ENCODE peak calls at places on chromosomes 13 and 19, in seven cellular contexts. X is DMS153; K is left lung; F is H54; C is CD4-positive, CD25-positive, alpha-beta regulatory T cell; G is choroid plexus epithelial cell; Q is MCF 10A. H is an unnamed sample.

GRCh38 chr13:45681101-45681500 is 21.0 kb upstream of the CBY2 start:
- DNase-seq in X (no peak), K (no peak), F (no peak), C (no peak), G (no peak), Q (no peak), H (no peak)

GRCh38 chr13:49444517-49445395 is 682 bp downstream of the SETDB2 start:
- DNase-seq in X (no peak), K (no peak), F (no peak), C (peak), G (peak), Q (peak), H (peak)

GRCh38 chr13:110396913-110397379 is 89.9 kb downstream of the COL4A2 start:
- DNase-seq in X (no peak), K (no peak), F (peak), C (no peak), G (peak), Q (peak), H (no peak)

GRCh38 chr13:106530907-106531520 is 4.4 kb downstream of the EFNB2 start:
- DNase-seq in X (no peak), K (no peak), F (no peak), C (no peak), G (peak), Q (no peak), H (no peak)

GRCh38 chr19:2291185-2291751 is 9.3 kb upstream of the PEAK3 start:
- DNase-seq in X (no peak), K (peak), F (no peak), C (no peak), G (no peak), Q (no peak), H (no peak)

GRCh38 chr19:17755977-17756670 is 4.8 kb downstream of the FCHO1 start:
- DNase-seq in X (peak), K (no peak), F (no peak), C (peak), G (peak), Q (no peak), H (peak)

GRCh38 chr13:45341799-45342584 is 1.0 kb upstream of the TPT1 start:
- DNase-seq in X (no peak), K (no peak), F (peak), C (no peak), G (peak), Q (peak), H (no peak)

GRCh38 chr19:47503130-47503822 is 11.6 kb downstream of the NAPA start:
- DNase-seq in X (no peak), K (peak), F (no peak), C (no peak), G (no peak), Q (no peak), H (no peak)

GRCh38 chr19:51959791-51960190 is 26.8 kb downstream of the ZNF350 start:
- DNase-seq in X (no peak), K (no peak), F (no peak), C (no peak), G (peak), Q (no peak), H (no peak)

GRCh38 chr19:1566392-1567115 is 1.6 kb downstream of the MEX3D start:
- DNase-seq in X (no peak), K (peak), F (peak), C (no peak), G (peak), Q (peak), H (peak)

GRCh38 chr13:80278706-80279105 is 62.2 kb downstream of the SPRY2 start:
- DNase-seq in X (no peak), K (peak), F (no peak), C (no peak), G (no peak), Q (no peak), H (no peak)

GRCh38 chr19:31054430-31054829 is 294.8 kb downstream of the TSHZ3 start:
- DNase-seq in X (no peak), K (no peak), F (peak), C (no peak), G (peak), Q (peak), H (no peak)

GRCh38 chr13:103876571-103876970 is 810.4 kb upstream of the SLC10A2 start:
- DNase-seq in X (no peak), K (no peak), F (no peak), C (no peak), G (no peak), Q (no peak), H (no peak)

GRCh38 chr13:97235549-97236206 is 13.5 kb downstream of the MBNL2 start:
- DNase-seq in X (no peak), K (no peak), F (no peak), C (no peak), G (no peak), Q (no peak), H (peak)

GRCh38 chr19:49911381-49912145 is 14.9 kb upstream of the IL4I1 start:
- DNase-seq in X (no peak), K (no peak), F (no peak), C (no peak), G (peak), Q (no peak), H (no peak)

GRCh38 chr13:33197551-33197971 is 88.0 kb downstream of the STARD13 start:
- DNase-seq in X (no peak), K (peak), F (no peak), C (no peak), G (no peak), Q (no peak), H (no peak)

GRCh38 chr13:110010433-110011135 is 224.2 kb upstream of the IRS2 start:
- DNase-seq in X (peak), K (no peak), F (no peak), C (no peak), G (peak), Q (no peak), H (no peak)

GRCh38 chr13:99614465-99614885 is 113.2 kb downstream of the TM9SF2 start:
- DNase-seq in X (no peak), K (no peak), F (peak), C (no peak), G (peak), Q (peak), H (peak)

GRCh38 chr19:48999481-49000325 is 6.0 kb downstream of the RUVBL2 start:
- DNase-seq in X (no peak), K (no peak), F (no peak), C (peak), G (peak), Q (peak), H (peak)

GRCh38 chr13:30774214-30774730 is 38.9 kb downstream of the ALOX5AP start:
- DNase-seq in X (no peak), K (no peak), F (no peak), C (no peak), G (no peak), Q (no peak), H (no peak)